ENCODE peak calls at places on chromosomes 12 and 14, in four cellular contexts. B is GM12878, Q is HepG2, L is K562. C is an unnamed sample.
A peak's percentile ranks its signal among the peaks of the same experiment; 100 is the strongest.

GRCh38 chr14:80605536-80605935 is 336.0 kb downstream of the CEP128 start:
- DNase-seq in Q (no peak), B (no peak), L (no peak), C (no peak)

GRCh38 chr12:54370218-54370730 is 6.0 kb upstream of the GPR84 start:
- DNase-seq in B (no peak), Q (no peak), L (peak; percentile 75), C (peak; percentile 92)

GRCh38 chr14:103943673-103944072 is 1.3 kb upstream of the RD3L start:
- DNase-seq in L (no peak), B (no peak), Q (no peak), C (no peak)

GRCh38 chr14:39005044-39005736 is 97.8 kb downstream of the SEC23A start:
- DNase-seq in B (no peak), L (no peak), Q (no peak), C (no peak)

GRCh38 chr12:28130625-28131598 is 59.3 kb upstream of the CCDC91 start:
- DNase-seq in Q (peak; percentile 9), L (peak; percentile 53), B (no peak), C (peak; percentile 27)

GRCh38 chr14:93945070-93945399 is 17.9 kb downstream of the FAM181A start:
- DNase-seq in B (no peak), L (no peak), Q (no peak), C (no peak)

GRCh38 chr14:45968037-45968436 is 683.5 kb downstream of the RPL10L start:
- DNase-seq in B (no peak), Q (no peak), L (no peak), C (no peak)

GRCh38 chr14:79836577-79836976 is 374.7 kb downstream of the DIO2 start:
- DNase-seq in B (no peak), L (no peak), Q (no peak), C (no peak)

GRCh38 chr14:38286481-38286880 is 30.6 kb upstream of the CLEC14A start:
- DNase-seq in Q (no peak), B (no peak), L (no peak), C (no peak)

GRCh38 chr12:69023840-69024239 is 90.9 kb upstream of the CPM start:
- DNase-seq in L (no peak), B (no peak), Q (no peak), C (no peak)

GRCh38 chr14:30252800-30253425 is 306.0 kb upstream of the G2E3 start:
- DNase-seq in L (no peak), Q (no peak), B (no peak), C (no peak)

GRCh38 chr14:92105845-92106094 is 612 bp downstream of the ATXN3 start:
- DNase-seq in L (peak; percentile 7), Q (peak; percentile 5), B (no peak), C (no peak)
- TF ChIP-seq CHD4 in L (no peak), Q (no peak), B (no peak), C (no peak)

GRCh38 chr14:78701246-78701645 is 531.1 kb downstream of the NRXN3 start:
- DNase-seq in L (no peak), Q (no peak), B (no peak), C (no peak)

GRCh38 chr14:78698991-78699390 is 528.8 kb downstream of the NRXN3 start:
- DNase-seq in B (no peak), L (no peak), Q (no peak), C (no peak)

GRCh38 chr14:78700236-78700635 is 530.1 kb downstream of the NRXN3 start:
- DNase-seq in B (no peak), L (no peak), Q (no peak), C (peak; percentile 4)

DNA sequence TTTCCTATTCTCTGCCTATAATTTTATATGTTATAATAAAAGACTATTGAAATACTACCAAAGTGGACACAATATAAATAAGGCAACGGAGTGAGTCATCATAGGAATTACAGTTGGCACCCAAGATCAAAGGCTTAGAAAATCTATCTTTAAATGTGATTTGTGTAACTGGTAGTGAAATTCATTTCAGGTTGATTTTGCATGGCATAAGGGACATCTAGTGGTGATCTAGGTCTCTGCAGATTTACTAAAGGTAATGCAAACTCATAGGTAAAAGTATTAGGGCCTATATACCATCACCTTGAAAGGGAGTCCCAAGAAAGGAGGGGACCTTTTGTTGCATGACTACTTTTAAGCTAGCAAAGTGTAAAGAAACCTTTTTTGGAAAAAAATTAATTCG is 527.2 kb downstream of the NRXN3 start:
- DNase-seq in L (no peak), Q (peak; percentile 6), B (no peak), C (peak; percentile 7)
- TF ChIP-seq CHD4 in L (no peak), Q (no peak), B (no peak), C (no peak)

GRCh38 chr12:12975322-12976077 is 23.5 kb upstream of the GPRC5D start:
- DNase-seq in L (peak; percentile 11), Q (peak; percentile 41), B (no peak), C (peak; percentile 64)
- TF ChIP-seq CHD4 in L (no peak), Q (no peak), B (no peak), C (no peak)

GRCh38 chr12:60630796-60631195 is 1035.0 kb downstream of the SLC16A7 start:
- DNase-seq in B (no peak), L (no peak), Q (no peak), C (no peak)
- TF ChIP-seq CHD4 in B (no peak), L (no peak), Q (no peak), C (no peak)

DNA sequence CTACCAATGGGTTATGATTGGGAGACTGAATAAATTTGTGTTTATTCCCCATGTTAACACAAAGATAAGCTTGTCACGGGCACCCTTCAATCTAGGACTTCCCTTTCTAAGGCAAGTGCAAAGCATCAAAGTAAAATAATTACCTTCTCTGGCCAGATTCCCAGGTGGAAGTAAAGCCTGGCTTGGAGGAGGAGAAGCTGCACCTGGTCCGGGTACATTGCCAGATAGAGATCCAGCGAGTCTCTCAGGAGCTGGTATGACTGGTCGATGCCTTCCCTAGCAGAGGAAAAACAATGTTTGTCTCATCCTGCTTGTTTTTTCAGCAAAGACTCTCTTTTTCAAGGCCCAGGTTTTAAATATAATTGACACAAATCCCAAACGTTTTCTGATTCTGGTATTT is 24.9 kb downstream of the FBXO21 start:
- DNase-seq in B (no peak), L (no peak), Q (no peak), C (no peak)
- TF ChIP-seq CHD4 in B (no peak), L (no peak), Q (no peak), C (no peak)

GRCh38 chr12:1795221-1795784 is 25.1 kb upstream of the LRTM2 start:
- DNase-seq in L (no peak), B (no peak), Q (no peak), C (no peak)
- TF ChIP-seq CHD4 in L (no peak), B (no peak), Q (no peak), C (no peak)

GRCh38 chr12:22215467-22216253 is 118.8 kb downstream of the ST8SIA1 start:
- DNase-seq in B (no peak), L (no peak), Q (no peak), C (no peak)
- TF ChIP-seq CHD4 in B (no peak), L (no peak), Q (no peak), C (no peak)

GRCh38 chr12:57614178-57614947 is 3.1 kb downstream of the ARHGEF25 start:
- DNase-seq in Q (no peak), B (peak; percentile 33), L (peak; percentile 81), C (peak; percentile 68)
- TF ChIP-seq CHD4 in Q (no peak), B (no peak), L (no peak), C (no peak)

GRCh38 chr12:52977195-52977594 is 28.3 kb downstream of the KRT18 start:
- DNase-seq in Q (no peak), B (no peak), L (no peak), C (no peak)

GRCh38 chr12:52975204-52975603 is 26.3 kb downstream of the KRT18 start:
- DNase-seq in Q (peak; percentile 57), L (no peak), B (no peak), C (no peak)

GRCh38 chr12:52971701-52972329 is 22.9 kb downstream of the KRT18 start:
- DNase-seq in Q (peak; percentile 49), B (no peak), L (no peak), C (peak; percentile 73)

GRCh38 chr12:52976574-52977071 is 27.7 kb downstream of the KRT18 start:
- DNase-seq in L (no peak), B (no peak), Q (no peak), C (peak; percentile 60)

DNA sequence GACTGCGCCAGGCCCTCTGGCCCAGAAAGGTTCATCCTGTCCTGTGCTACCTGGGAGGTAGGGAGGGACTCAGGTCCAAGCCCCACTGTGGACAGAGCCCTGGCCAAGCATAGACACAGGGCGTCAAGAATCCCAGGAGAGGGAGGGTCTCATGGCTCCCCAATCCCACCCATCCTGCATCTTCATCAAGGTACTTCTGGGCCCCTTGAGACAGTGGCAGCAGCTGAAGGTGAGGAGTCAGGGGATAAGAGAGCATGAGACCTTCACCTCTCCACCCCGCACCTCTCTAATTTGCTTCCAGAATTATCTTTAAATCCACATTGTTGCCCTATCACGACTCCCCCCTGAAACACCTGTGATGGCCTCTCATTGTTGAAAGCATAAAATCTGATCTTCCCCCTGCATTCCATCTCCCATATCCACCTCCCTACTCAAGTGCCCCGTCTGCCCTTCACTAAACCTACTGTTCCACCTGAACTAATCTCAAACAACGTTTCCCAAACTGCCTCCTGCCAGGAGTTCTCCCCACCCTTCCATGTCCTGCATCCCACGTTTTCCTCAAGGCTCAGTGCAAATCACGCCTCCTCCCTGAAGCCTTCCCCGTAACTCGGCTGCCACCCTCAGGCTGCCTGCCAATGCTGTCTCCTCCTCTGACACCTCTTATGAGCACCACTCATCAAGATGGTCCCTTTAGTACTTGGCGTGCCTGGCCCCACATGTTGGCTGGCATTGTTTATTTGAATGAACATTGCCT is 27.1 kb downstream of the KRT18 start:
- DNase-seq in Q (peak; percentile 68), B (no peak), L (no peak), C (no peak)
- TF ChIP-seq CHD4 in Q (no peak), B (no peak), L (no peak), C (no peak)

GRCh38 chr12:34402228-34402898 is 380.1 kb downstream of the ALG10 start:
- DNase-seq in Q (no peak), B (no peak), L (peak; percentile 3), C (no peak)

GRCh38 chr12:34404377-34405285 is 382.3 kb downstream of the ALG10 start:
- DNase-seq in Q (no peak), B (no peak), L (peak; percentile 1), C (no peak)

GRCh38 chr12:34403706-34404376 is 381.5 kb downstream of the ALG10 start:
- DNase-seq in L (peak; percentile 0), Q (no peak), B (no peak), C (no peak)

GRCh38 chr12:34401659-34402227 is 379.4 kb downstream of the ALG10 start:
- DNase-seq in L (peak; percentile 1), B (no peak), Q (no peak), C (no peak)

DNA sequence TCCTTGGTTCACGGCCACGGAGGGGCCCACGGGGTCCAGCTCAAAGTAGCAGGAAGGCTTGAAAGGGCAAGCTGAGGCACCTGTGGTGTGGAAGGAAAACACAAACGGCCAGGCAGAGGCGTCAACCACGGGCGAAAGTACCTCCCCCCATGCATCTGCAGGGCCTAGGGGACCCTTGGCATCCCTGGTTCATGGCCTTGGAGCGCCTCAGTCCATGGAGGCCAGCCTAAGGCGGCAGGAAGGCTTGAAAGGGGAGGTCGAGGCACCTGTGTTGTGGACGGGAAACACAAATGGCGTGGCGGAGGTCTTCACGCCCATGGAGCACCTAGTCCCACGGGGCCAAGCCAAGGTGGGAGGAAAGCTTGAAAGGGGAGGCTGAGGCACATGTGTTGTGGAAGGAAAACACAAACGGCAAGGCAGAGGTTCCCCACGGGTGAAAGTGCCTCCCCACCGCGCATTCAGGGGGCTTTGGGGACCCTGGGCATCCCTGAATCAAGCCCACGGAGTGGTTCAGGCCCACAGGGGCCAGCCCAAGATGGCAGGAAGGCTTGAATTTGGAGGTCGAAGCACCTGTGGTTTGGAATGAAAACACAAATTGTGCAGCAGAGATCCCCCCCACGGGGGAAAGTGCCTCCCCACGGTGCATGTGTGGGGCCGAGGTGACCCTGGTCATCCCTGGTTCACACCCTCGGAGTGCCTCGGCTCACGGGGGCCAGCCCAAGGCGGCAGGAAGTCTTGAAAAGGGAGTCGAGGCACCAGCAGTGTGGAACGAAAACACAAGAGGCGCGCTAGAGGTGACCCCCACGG is 380.8 kb downstream of the ALG10 start:
- DNase-seq in L (peak; percentile 1), B (no peak), Q (no peak), C (no peak)
- TF ChIP-seq CHD4 in L (no peak), B (no peak), Q (no peak), C (no peak)

C was measured in A549.